ENCODE peak calls at places on chromosome 21, in six cellular contexts. O is fibroblast of lung; N is activated T-cell treated with anti-CD3 and anti-CD28 coated beads for 1 hour; I is astrocyte of the spinal cord; V is stimulated activated CD8-positive, alpha-beta memory T cell treated with anti-CD3 and anti-CD28 coated beads, Interleukin-4, amount 100 ng/mL, for 24 hours; M is stimulated activated CD4-positive, alpha-beta T cell treated with anti-CD3 and anti-CD28 coated beads, Interleukin-4, amount 100 ng/mL, for 1 hour. F is an unnamed sample.

GRCh38 chr21:33750017-33750416 is 107.7 kb downstream of the ITSN1 start:
- DNase-seq in O (no peak), N (no peak), I (no peak), V (no peak), M (no peak), F (no peak)

GRCh38 chr21:43644609-43645008 is 14.7 kb downstream of the HSF2BP start:
- DNase-seq in O (peak), N (no peak), I (peak), V (no peak), M (no peak), F (no peak)

GRCh38 chr21:29360799-29361765 is 62.4 kb downstream of the BACH1 start:
- DNase-seq in O (no peak), N (no peak), I (no peak), V (no peak), M (no peak), F (no peak)

GRCh38 chr21:39863111-39863510 is 4.1 kb upstream of the PCP4 start:
- DNase-seq in O (peak), N (no peak), I (peak), V (no peak), M (no peak), F (no peak)

GRCh38 chr21:33642027-33642895 is at the start of gene ITSN1:
- DNase-seq in O (peak), N (peak), I (peak), V (peak), M (peak), F (peak)

GRCh38 chr21:46038871-46039397 is 57.4 kb downstream of the COL6A1 start:
- DNase-seq in O (peak), N (no peak), I (peak), V (no peak), M (no peak), F (no peak)

GRCh38 chr21:14526816-14527689 is 19.1 kb downstream of the SAMSN1 start:
- DNase-seq in O (no peak), N (no peak), I (no peak), V (no peak), M (no peak), F (no peak)

GRCh38 chr21:38380391-38381137 is 117.7 kb downstream of the ERG start:
- DNase-seq in O (peak), N (no peak), I (peak), V (no peak), M (no peak), F (no peak)

GRCh38 chr21:37521658-37522057 is 155.1 kb downstream of the DYRK1A start:
- DNase-seq in O (no peak), N (no peak), I (no peak), V (no peak), M (no peak), F (no peak)

GRCh38 chr21:39125752-39126485 is 57.3 kb downstream of the PSMG1 start:
- DNase-seq in O (peak), N (no peak), I (peak), V (no peak), M (no peak), F (peak)

GRCh38 chr21:41777934-41778815 is 11.3 kb upstream of the RIPK4 start:
- DNase-seq in O (peak), N (no peak), I (peak), V (no peak), M (no peak), F (peak)

GRCh38 chr21:44765231-44766013 is 36.2 kb downstream of the UBE2G2 start:
- DNase-seq in O (no peak), N (peak), I (peak), V (no peak), M (no peak), F (no peak)

GRCh38 chr21:17931080-17931479 is 111.9 kb upstream of the C21orf91 start:
- DNase-seq in O (no peak), N (no peak), I (no peak), V (no peak), M (no peak), F (peak)

F was measured in HAP-1.